ENCODE peak calls at places on chromosomes 12 and 14, in five cellular contexts. K is stimulated activated CD4-positive, alpha-beta T cell treated with anti-CD3 and anti-CD28 coated beads, Interleukin-12 subunit alpha, Interleukin-12 subunit beta, amount 100 ng/mL, for 4 hours; V is NCI-H2029; C is neural crest cell; D is activated CD4-positive, alpha-beta T cell treated with anti-CD3 and anti-CD28 coated beads, Interleukin-2, amount 50 U/mL, for 24 hours. A is an unnamed sample.

GRCh38 chr14:90567191-90567590 is 170.4 kb downstream of the CALM1 start:
- DNase-seq in K (no peak), V (no peak), C (no peak), D (no peak), A (no peak)

GRCh38 chr12:132632521-132633228 is 14.1 kb downstream of the P2RX2 start:
- DNase-seq in K (no peak), V (no peak), C (no peak), D (no peak), A (no peak)

GRCh38 chr12:13864081-13864673 is 117.2 kb downstream of the GRIN2B start:
- DNase-seq in K (peak), V (peak), C (peak), D (peak), A (peak)

GRCh38 chr12:90163975-90164374 is 455.3 kb upstream of the ATP2B1 start:
- DNase-seq in K (no peak), V (no peak), C (no peak), D (no peak), A (no peak)

GRCh38 chr12:121983546-121984205 is 38.0 kb upstream of the BCL7A start:
- DNase-seq in K (no peak), V (no peak), C (no peak), D (no peak), A (no peak)

GRCh38 chr12:18677189-18677588 is 60.6 kb downstream of the PLCZ1 start:
- DNase-seq in K (no peak), V (no peak), C (no peak), D (no peak), A (no peak)

GRCh38 chr14:59274991-59275391 is 86.5 kb downstream of the DAAM1 start:
- DNase-seq in K (no peak), V (peak), C (no peak), D (no peak), A (no peak)

GRCh38 chr12:103422328-103422727 is 73.4 kb downstream of the C12orf42 start:
- DNase-seq in K (no peak), V (no peak), C (no peak), D (no peak), A (no peak)

GRCh38 chr12:127450822-127451221 is 816.1 kb upstream of the TMEM132C start:
- DNase-seq in K (no peak), V (no peak), C (no peak), D (no peak), A (no peak)

GRCh38 chr14:61644834-61645233 is 50.5 kb upstream of the HIF1A start:
- DNase-seq in K (no peak), V (peak), C (no peak), D (no peak), A (peak)

GRCh38 chr14:54796961-54797360 is 105.7 kb downstream of the GCH1 start:
- DNase-seq in K (no peak), V (no peak), C (no peak), D (no peak), A (peak)

GRCh38 chr14:89399594-89400068 is 17.4 kb downstream of the FOXN3 start:
- DNase-seq in K (no peak), V (no peak), C (peak), D (no peak), A (no peak)

GRCh38 chr12:110421701-110422100 is 18.2 kb upstream of the ANAPC7 start:
- DNase-seq in K (no peak), V (no peak), C (no peak), D (no peak), A (no peak)

GRCh38 chr14:36690301-36691020 is 28.8 kb downstream of the PAX9 start:
- DNase-seq in K (no peak), V (peak), C (no peak), D (no peak), A (peak)

GRCh38 chr14:88592016-88592415 is 29.2 kb downstream of the ZC3H14 start:
- DNase-seq in K (no peak), V (no peak), C (no peak), D (no peak), A (no peak)

GRCh38 chr14:23129759-23130316 is 10.8 kb upstream of the CEBPE start:
- DNase-seq in K (no peak), V (no peak), C (no peak), D (no peak), A (no peak)

GRCh38 chr12:67772276-67773169 is 124.0 kb downstream of the DYRK2 start:
- DNase-seq in K (no peak), V (peak), C (peak), D (no peak), A (no peak)

GRCh38 chr14:90758959-90759358 is 57.3 kb downstream of the TTC7B start:
- DNase-seq in K (no peak), V (no peak), C (no peak), D (no peak), A (no peak)

GRCh38 chr12:31849090-31849687 is 110.0 kb upstream of the RESF1 start:
- DNase-seq in K (no peak), V (no peak), C (no peak), D (no peak), A (no peak)

GRCh38 chr12:122687091-122687490 is 16.1 kb downstream of the HCAR2 start:
- DNase-seq in K (no peak), V (peak), C (no peak), D (no peak), A (no peak)

GRCh38 chr12:96368233-96368632 is 32.0 kb downstream of the CDK17 start:
- DNase-seq in K (no peak), V (peak), C (no peak), D (no peak), A (no peak)

GRCh38 chr14:105473677-105474477 is 744 bp upstream of the CRIP2 start:
- DNase-seq in K (peak), V (peak), C (peak), D (peak), A (peak)

GRCh38 chr12:22100952-22101748 is 55.1 kb downstream of the CMAS start:
- DNase-seq in K (peak), V (no peak), C (peak), D (no peak), A (no peak)

A was measured in HTR-8/SVneo.